ENCODE peak calls at places on chromosomes 1 and 21, in ten cellular contexts. C is right lobe of liver, I is H54, M is ovary, S is GM12892, W is Peyer's patch, U is endothelial cell of umbilical vein, N is thyroid gland, Q is heart left ventricle, G is GM12891. H is an unnamed sample.

GRCh38 chr21:16420086-16420724 is 690.4 kb downstream of the USP25 start:
- DNase-seq in I (no peak), G (no peak), N (peak; percentile 73), W (no peak), M (peak; percentile 53), U (peak; percentile 89), S (no peak), C (peak; percentile 59), Q (no peak), H (no peak)

GRCh38 chr1:224831501-224831900 is 98.0 kb upstream of the DNAH14 start:
- DNase-seq in M (no peak), Q (no peak), S (no peak), I (no peak), N (no peak), U (no peak), W (no peak), C (no peak), G (no peak), H (no peak)

GRCh38 chr1:12604114-12604874 is 13.7 kb downstream of the DHRS3 start:
- DNase-seq in Q (no peak), W (no peak), S (no peak), G (no peak), M (no peak), U (peak; percentile 99), N (no peak), I (peak; percentile 70), C (no peak), H (peak; percentile 43)

GRCh38 chr1:245684636-245685035 is 529.9 kb downstream of the KIF26B start:
- DNase-seq in Q (no peak), C (no peak), N (no peak), W (no peak), G (no peak), I (no peak), U (no peak), M (no peak), S (no peak), H (no peak)

GRCh38 chr1:165369255-165369848 is 12.8 kb upstream of the LMX1A start:
- DNase-seq in U (peak; percentile 35), Q (no peak), N (peak; percentile 54), G (no peak), I (peak; percentile 55), S (peak; percentile 29), C (peak; percentile 70), M (peak; percentile 58), W (peak; percentile 74), H (peak; percentile 40)

GRCh38 chr1:58583496-58583895 is 6.4 kb upstream of the TACSTD2 start:
- DNase-seq in G (no peak), W (no peak), I (no peak), M (no peak), C (no peak), U (peak; percentile 50), N (no peak), S (no peak), Q (no peak), H (no peak)

GRCh38 chr1:116807871-116808450 is 53.7 kb downstream of the CD2 start:
- DNase-seq in Q (no peak), I (no peak), S (no peak), U (no peak), C (no peak), W (no peak), M (no peak), N (no peak), G (no peak), H (peak; percentile 38)

GRCh38 chr1:119859647-119860046 is 36.7 kb downstream of the ADAM30 start:
- DNase-seq in W (no peak), G (no peak), M (no peak), N (no peak), I (peak; percentile 45), S (no peak), C (no peak), Q (no peak), U (peak; percentile 77), H (no peak)

DNA sequence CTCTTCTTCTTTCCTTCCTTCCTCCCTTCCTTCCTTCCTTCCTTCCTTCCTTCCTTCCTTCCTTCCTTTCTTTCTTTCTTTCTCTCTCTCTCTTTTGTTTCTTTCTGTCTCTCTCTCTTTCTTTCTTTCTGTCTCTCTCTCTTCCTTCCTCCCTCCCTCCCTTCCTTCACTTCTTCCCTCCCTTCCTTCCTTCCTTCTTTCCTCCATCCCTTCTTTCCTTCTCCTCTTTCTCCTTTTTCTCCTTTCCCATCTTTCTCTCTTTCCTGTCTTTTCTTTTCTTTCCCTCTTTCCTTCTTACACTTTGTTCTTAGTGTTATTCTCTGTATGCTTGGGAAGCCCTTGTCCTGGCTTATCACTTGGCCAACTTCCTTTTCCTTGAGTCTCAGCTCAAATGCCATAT is 72.5 kb upstream of the MPC2 start:
- DNase-seq in G (no peak), U (no peak), I (no peak), M (no peak), W (no peak), S (no peak), C (no peak), N (no peak), Q (no peak), H (no peak)
- TF ChIP-seq POLR2A in G (no peak), U (no peak), I (no peak), M (no peak), W (no peak), S (no peak), C (no peak), N (no peak), Q (no peak), H (no peak)

GRCh38 chr1:218347713-218348627 is 2.8 kb downstream of the TGFB2 start:
- DNase-seq in G (no peak), Q (no peak), N (peak; percentile 24), I (no peak), M (no peak), S (no peak), W (no peak), C (no peak), U (peak; percentile 79), H (no peak)

GRCh38 chr1:218345673-218346390 is 696 bp downstream of the TGFB2 start:
- DNase-seq in S (no peak), C (peak; percentile 67), W (no peak), M (peak; percentile 75), G (peak; percentile 42), I (no peak), Q (peak; percentile 84), N (peak; percentile 73), U (peak; percentile 74), H (peak; percentile 95)

GRCh38 chr1:218348628-218349185 is 3.6 kb downstream of the TGFB2 start:
- DNase-seq in M (no peak), S (no peak), U (peak; percentile 66), I (no peak), C (no peak), Q (no peak), N (no peak), W (no peak), G (no peak), H (no peak)

GRCh38 chr1:218346391-218347204 is 1.5 kb downstream of the TGFB2 start:
- DNase-seq in S (no peak), M (peak; percentile 52), U (peak; percentile 60), C (no peak), G (no peak), W (no peak), N (peak; percentile 49), Q (peak; percentile 70), I (no peak), H (peak; percentile 89)

DNA sequence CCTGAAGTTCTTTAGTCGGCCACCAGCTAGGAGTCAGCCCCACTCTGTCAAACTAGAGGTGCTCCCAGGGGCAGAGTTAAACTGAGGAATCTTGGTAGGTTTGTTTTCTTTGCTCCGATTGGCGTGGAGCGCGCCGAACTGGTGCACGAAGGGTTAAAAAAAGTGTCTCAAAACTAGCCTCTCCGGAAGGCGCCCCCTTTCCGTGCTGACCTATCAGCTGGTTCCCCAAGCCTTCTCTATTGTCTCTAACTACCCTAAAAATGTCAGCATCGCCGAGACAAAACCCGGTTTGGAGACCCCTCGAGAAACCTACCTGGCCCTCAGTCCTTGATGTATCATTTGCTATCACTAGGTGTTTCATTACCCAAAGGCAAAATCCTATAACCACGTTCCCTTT is 2.2 kb downstream of the TGFB2 start:
- DNase-seq in I (no peak), C (no peak), S (no peak), G (no peak), U (no peak), M (peak; percentile 59), Q (no peak), W (no peak), N (peak; percentile 17), H (no peak)
- TF ChIP-seq POLR2A in I (peak; percentile 11), C (no peak), S (no peak), G (no peak), U (no peak), M (no peak), Q (no peak), W (no peak), N (no peak), H (no peak)

GRCh38 chr1:206685256-206685748 is 597 bp downstream of the MAPKAPK2 start:
- DNase-seq in G (peak; percentile 32), M (peak; percentile 70), U (peak; percentile 22), I (peak; percentile 61), S (peak; percentile 43), C (peak; percentile 65), Q (peak; percentile 76), W (peak; percentile 73), N (peak; percentile 41), H (no peak)

GRCh38 chr1:206687251-206687914 is 2.7 kb downstream of the MAPKAPK2 start:
- DNase-seq in Q (no peak), U (no peak), N (no peak), I (no peak), C (no peak), W (no peak), S (no peak), G (no peak), M (no peak), H (no peak)

GRCh38 chr1:206686486-206687249 is 2.0 kb downstream of the MAPKAPK2 start:
- DNase-seq in S (peak; percentile 52), I (no peak), Q (no peak), C (no peak), U (no peak), G (peak; percentile 43), W (no peak), M (no peak), N (no peak), H (no peak)

GRCh38 chr1:206684478-206685255 is at the start of gene MAPKAPK2:
- DNase-seq in G (peak; percentile 89), C (peak; percentile 87), U (peak; percentile 48), Q (peak; percentile 91), M (peak; percentile 83), S (peak; percentile 95), W (peak; percentile 90), N (peak; percentile 75), I (peak; percentile 90), H (peak; percentile 60)

DNA sequence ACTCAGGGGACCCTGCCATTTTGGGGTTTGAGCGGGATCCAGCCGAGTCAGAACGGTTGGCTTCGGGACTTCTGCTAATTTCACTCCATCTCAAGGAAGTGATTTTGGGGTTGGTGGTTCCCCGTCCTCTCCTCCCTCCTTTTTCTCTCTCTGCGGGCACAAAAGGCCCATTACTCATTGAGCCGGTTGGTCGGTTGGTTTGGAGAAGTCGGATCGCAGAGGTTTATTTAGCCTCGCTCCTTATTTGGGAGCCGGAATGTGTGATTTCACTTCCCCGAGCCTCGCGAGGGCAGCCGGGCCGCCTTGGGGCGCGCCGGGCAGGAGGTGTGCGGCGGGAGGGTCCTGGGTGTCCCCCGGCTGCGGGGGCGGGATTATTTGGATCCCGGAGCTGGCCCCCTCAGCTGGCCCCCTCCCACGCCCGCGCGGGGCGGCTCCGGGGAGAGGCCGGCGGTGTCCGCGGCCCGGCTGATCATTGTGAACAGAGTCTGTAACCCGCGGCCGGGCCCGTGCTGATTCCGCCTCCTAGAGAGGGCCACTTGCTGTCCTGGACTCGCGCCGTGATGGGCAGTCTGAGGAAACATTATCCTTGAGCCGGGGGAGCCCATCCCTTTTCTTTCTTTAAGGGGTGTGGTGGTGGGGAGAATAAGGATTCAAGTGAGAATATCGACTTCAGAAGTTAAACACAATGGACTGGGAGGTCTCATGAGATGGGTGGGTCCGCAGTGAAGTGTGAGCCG is 1.2 kb downstream of the MAPKAPK2 start:
- DNase-seq in I (peak; percentile 56), G (peak; percentile 37), C (peak; percentile 73), Q (peak; percentile 84), S (peak; percentile 40), W (peak; percentile 70), M (peak; percentile 79), U (peak; percentile 61), N (peak; percentile 72), H (peak; percentile 51)
- TF ChIP-seq POLR2A in I (no peak), G (peak; percentile 10), C (peak; percentile 49), Q (peak; percentile 44), S (no peak), W (no peak), M (peak; percentile 45), U (no peak), N (peak; percentile 83), H (no peak)

GRCh38 chr1:26696191-26696644 is 403 bp downstream of the ARID1A start:
- DNase-seq in Q (peak; percentile 74), M (no peak), N (no peak), S (peak; percentile 23), U (no peak), C (peak; percentile 61), I (no peak), G (no peak), W (no peak), H (no peak)
- TF ChIP-seq POLR2A in Q (no peak), M (peak; percentile 7), N (no peak), S (no peak), U (no peak), C (no peak), I (no peak), G (no peak), W (no peak), H (no peak)